ENCODE peak calls at places on chromosomes 13 and 19, in seven cellular contexts. One of them, this sample, is unnamed.

GRCh38 chr19:28705008-28705407 is 507.9 kb downstream of the UQCRFS1 start:
- DNase-seq in HFFc6: peak
- DNase-seq in osteocyte: no peak
- DNase-seq in breast epithelium: no peak
- DNase-seq in CD8-positive, alpha-beta memory T cell: no peak
- DNase-seq in activated B cell treated with CpG ODN at 0.5 μM for 24 hours: no peak
- DNase-seq in stimulated activated CD8-positive, alpha-beta memory T cell treated with anti-CD3 and anti-CD28 coated beads, Interleukin-7, amount 100 ng/mL, for 24 hours: no peak
- DNase-seq in this sample: no peak

GRCh38 chr19:1511318-1511988 is 1.4 kb downstream of the ADAMTSL5 start:
- DNase-seq in stimulated activated CD8-positive, alpha-beta memory T cell treated with anti-CD3 and anti-CD28 coated beads, Interleukin-7, amount 100 ng/mL, for 24 hours: no peak
- DNase-seq in CD8-positive, alpha-beta memory T cell: no peak
- DNase-seq in activated B cell treated with CpG ODN at 0.5 μM for 24 hours: no peak
- DNase-seq in breast epithelium: no peak
- DNase-seq in osteocyte: peak
- DNase-seq in HFFc6: no peak
- DNase-seq in this sample: no peak

GRCh38 chr19:48683349-48683748 is 10.5 kb upstream of the NTN5 start:
- DNase-seq in breast epithelium: no peak
- DNase-seq in HFFc6: no peak
- DNase-seq in stimulated activated CD8-positive, alpha-beta memory T cell treated with anti-CD3 and anti-CD28 coated beads, Interleukin-7, amount 100 ng/mL, for 24 hours: peak
- DNase-seq in CD8-positive, alpha-beta memory T cell: peak
- DNase-seq in osteocyte: no peak
- DNase-seq in activated B cell treated with CpG ODN at 0.5 μM for 24 hours: no peak
- DNase-seq in this sample: peak

GRCh38 chr19:4568884-4569283 is 9.4 kb upstream of the SEMA6B start:
- DNase-seq in osteocyte: no peak
- DNase-seq in HFFc6: no peak
- DNase-seq in activated B cell treated with CpG ODN at 0.5 μM for 24 hours: no peak
- DNase-seq in stimulated activated CD8-positive, alpha-beta memory T cell treated with anti-CD3 and anti-CD28 coated beads, Interleukin-7, amount 100 ng/mL, for 24 hours: no peak
- DNase-seq in breast epithelium: no peak
- DNase-seq in CD8-positive, alpha-beta memory T cell: no peak
- DNase-seq in this sample: no peak

GRCh38 chr19:5985098-5985783 is 7.3 kb upstream of the RANBP3 start:
- DNase-seq in breast epithelium: no peak
- DNase-seq in stimulated activated CD8-positive, alpha-beta memory T cell treated with anti-CD3 and anti-CD28 coated beads, Interleukin-7, amount 100 ng/mL, for 24 hours: no peak
- DNase-seq in HFFc6: peak
- DNase-seq in osteocyte: no peak
- DNase-seq in activated B cell treated with CpG ODN at 0.5 μM for 24 hours: no peak
- DNase-seq in CD8-positive, alpha-beta memory T cell: no peak
- DNase-seq in this sample: no peak

GRCh38 chr19:15702590-15702930 is 25.3 kb upstream of the OR10H2 start:
- DNase-seq in activated B cell treated with CpG ODN at 0.5 μM for 24 hours: no peak
- DNase-seq in osteocyte: no peak
- DNase-seq in stimulated activated CD8-positive, alpha-beta memory T cell treated with anti-CD3 and anti-CD28 coated beads, Interleukin-7, amount 100 ng/mL, for 24 hours: no peak
- DNase-seq in CD8-positive, alpha-beta memory T cell: no peak
- DNase-seq in breast epithelium: peak
- DNase-seq in HFFc6: no peak
- DNase-seq in this sample: peak

GRCh38 chr13:44693156-44693826 is 117.2 kb upstream of the TSC22D1 start:
- DNase-seq in breast epithelium: no peak
- DNase-seq in HFFc6: no peak
- DNase-seq in CD8-positive, alpha-beta memory T cell: no peak
- DNase-seq in stimulated activated CD8-positive, alpha-beta memory T cell treated with anti-CD3 and anti-CD28 coated beads, Interleukin-7, amount 100 ng/mL, for 24 hours: no peak
- DNase-seq in osteocyte: no peak
- DNase-seq in activated B cell treated with CpG ODN at 0.5 μM for 24 hours: no peak
- DNase-seq in this sample: no peak

GRCh38 chr19:40217921-40218890 is at the start of gene TTC9B:
- DNase-seq in osteocyte: peak
- DNase-seq in HFFc6: no peak
- DNase-seq in activated B cell treated with CpG ODN at 0.5 μM for 24 hours: peak
- DNase-seq in stimulated activated CD8-positive, alpha-beta memory T cell treated with anti-CD3 and anti-CD28 coated beads, Interleukin-7, amount 100 ng/mL, for 24 hours: no peak
- DNase-seq in CD8-positive, alpha-beta memory T cell: peak
- DNase-seq in breast epithelium: no peak
- DNase-seq in this sample: peak

GRCh38 chr13:28147489-28147888 is 9.1 kb downstream of the PAN3 start:
- DNase-seq in CD8-positive, alpha-beta memory T cell: no peak
- DNase-seq in osteocyte: no peak
- DNase-seq in stimulated activated CD8-positive, alpha-beta memory T cell treated with anti-CD3 and anti-CD28 coated beads, Interleukin-7, amount 100 ng/mL, for 24 hours: no peak
- DNase-seq in HFFc6: no peak
- DNase-seq in breast epithelium: no peak
- DNase-seq in activated B cell treated with CpG ODN at 0.5 μM for 24 hours: no peak
- DNase-seq in this sample: no peak

GRCh38 chr13:79741006-79741405 is 260.1 kb downstream of the NDFIP2 start:
- DNase-seq in HFFc6: peak
- DNase-seq in activated B cell treated with CpG ODN at 0.5 μM for 24 hours: no peak
- DNase-seq in osteocyte: no peak
- DNase-seq in breast epithelium: no peak
- DNase-seq in stimulated activated CD8-positive, alpha-beta memory T cell treated with anti-CD3 and anti-CD28 coated beads, Interleukin-7, amount 100 ng/mL, for 24 hours: no peak
- DNase-seq in CD8-positive, alpha-beta memory T cell: no peak
- DNase-seq in this sample: no peak

GRCh38 chr19:50820549-50821247 is 2.9 kb downstream of the KLK1 start:
- DNase-seq in osteocyte: no peak
- DNase-seq in CD8-positive, alpha-beta memory T cell: no peak
- DNase-seq in activated B cell treated with CpG ODN at 0.5 μM for 24 hours: no peak
- DNase-seq in stimulated activated CD8-positive, alpha-beta memory T cell treated with anti-CD3 and anti-CD28 coated beads, Interleukin-7, amount 100 ng/mL, for 24 hours: no peak
- DNase-seq in HFFc6: no peak
- DNase-seq in breast epithelium: no peak
- DNase-seq in this sample: no peak

GRCh38 chr19:2952953-2953481 is 8.2 kb upstream of the ZNF77 start:
- DNase-seq in CD8-positive, alpha-beta memory T cell: no peak
- DNase-seq in breast epithelium: peak
- DNase-seq in activated B cell treated with CpG ODN at 0.5 μM for 24 hours: no peak
- DNase-seq in osteocyte: no peak
- DNase-seq in stimulated activated CD8-positive, alpha-beta memory T cell treated with anti-CD3 and anti-CD28 coated beads, Interleukin-7, amount 100 ng/mL, for 24 hours: no peak
- DNase-seq in HFFc6: no peak
- DNase-seq in this sample: no peak

GRCh38 chr19:7595466-7596133 is at the start of gene CAMSAP3:
- DNase-seq in osteocyte: no peak
- DNase-seq in activated B cell treated with CpG ODN at 0.5 μM for 24 hours: peak
- DNase-seq in breast epithelium: no peak
- DNase-seq in HFFc6: no peak
- DNase-seq in CD8-positive, alpha-beta memory T cell: peak
- DNase-seq in stimulated activated CD8-positive, alpha-beta memory T cell treated with anti-CD3 and anti-CD28 coated beads, Interleukin-7, amount 100 ng/mL, for 24 hours: no peak
- DNase-seq in this sample: peak

GRCh38 chr19:14517840-14518505 is at the start of gene DNAJB1:
- DNase-seq in osteocyte: peak
- DNase-seq in stimulated activated CD8-positive, alpha-beta memory T cell treated with anti-CD3 and anti-CD28 coated beads, Interleukin-7, amount 100 ng/mL, for 24 hours: no peak
- DNase-seq in breast epithelium: peak
- DNase-seq in activated B cell treated with CpG ODN at 0.5 μM for 24 hours: peak
- DNase-seq in CD8-positive, alpha-beta memory T cell: peak
- DNase-seq in HFFc6: peak
- DNase-seq in this sample: peak

GRCh38 chr13:39385621-39386231 is 217.3 kb downstream of the LHFPL6 start:
- DNase-seq in HFFc6: no peak
- DNase-seq in breast epithelium: no peak
- DNase-seq in stimulated activated CD8-positive, alpha-beta memory T cell treated with anti-CD3 and anti-CD28 coated beads, Interleukin-7, amount 100 ng/mL, for 24 hours: no peak
- DNase-seq in osteocyte: no peak
- DNase-seq in CD8-positive, alpha-beta memory T cell: no peak
- DNase-seq in activated B cell treated with CpG ODN at 0.5 μM for 24 hours: no peak
- DNase-seq in this sample: no peak

GRCh38 chr13:44364601-44365000 is 9.0 kb upstream of the SERP2 start:
- DNase-seq in activated B cell treated with CpG ODN at 0.5 μM for 24 hours: no peak
- DNase-seq in stimulated activated CD8-positive, alpha-beta memory T cell treated with anti-CD3 and anti-CD28 coated beads, Interleukin-7, amount 100 ng/mL, for 24 hours: no peak
- DNase-seq in CD8-positive, alpha-beta memory T cell: no peak
- DNase-seq in HFFc6: peak
- DNase-seq in osteocyte: no peak
- DNase-seq in breast epithelium: no peak
- DNase-seq in this sample: no peak

GRCh38 chr13:80901111-80902014 is 560.4 kb upstream of the SPRY2 start:
- DNase-seq in HFFc6: no peak
- DNase-seq in CD8-positive, alpha-beta memory T cell: no peak
- DNase-seq in osteocyte: no peak
- DNase-seq in breast epithelium: no peak
- DNase-seq in activated B cell treated with CpG ODN at 0.5 μM for 24 hours: no peak
- DNase-seq in stimulated activated CD8-positive, alpha-beta memory T cell treated with anti-CD3 and anti-CD28 coated beads, Interleukin-7, amount 100 ng/mL, for 24 hours: no peak
- DNase-seq in this sample: no peak

GRCh38 chr19:16760990-16761389 is 41.3 kb downstream of the NWD1 start:
- DNase-seq in HFFc6: no peak
- DNase-seq in osteocyte: no peak
- DNase-seq in CD8-positive, alpha-beta memory T cell: no peak
- DNase-seq in stimulated activated CD8-positive, alpha-beta memory T cell treated with anti-CD3 and anti-CD28 coated beads, Interleukin-7, amount 100 ng/mL, for 24 hours: no peak
- DNase-seq in activated B cell treated with CpG ODN at 0.5 μM for 24 hours: no peak
- DNase-seq in breast epithelium: no peak
- DNase-seq in this sample: no peak

GRCh38 chr19:6023085-6023682 is 45.2 kb upstream of the RANBP3 start:
- DNase-seq in breast epithelium: no peak
- DNase-seq in osteocyte: no peak
- DNase-seq in stimulated activated CD8-positive, alpha-beta memory T cell treated with anti-CD3 and anti-CD28 coated beads, Interleukin-7, amount 100 ng/mL, for 24 hours: no peak
- DNase-seq in CD8-positive, alpha-beta memory T cell: no peak
- DNase-seq in activated B cell treated with CpG ODN at 0.5 μM for 24 hours: no peak
- DNase-seq in HFFc6: peak
- DNase-seq in this sample: no peak

GRCh38 chr13:79786176-79786575 is 305.2 kb downstream of the NDFIP2 start:
- DNase-seq in osteocyte: no peak
- DNase-seq in activated B cell treated with CpG ODN at 0.5 μM for 24 hours: no peak
- DNase-seq in breast epithelium: no peak
- DNase-seq in CD8-positive, alpha-beta memory T cell: no peak
- DNase-seq in HFFc6: no peak
- DNase-seq in stimulated activated CD8-positive, alpha-beta memory T cell treated with anti-CD3 and anti-CD28 coated beads, Interleukin-7, amount 100 ng/mL, for 24 hours: no peak
- DNase-seq in this sample: no peak

GRCh38 chr19:19409235-19410030 is 4.0 kb downstream of the GATAD2A start:
- DNase-seq in activated B cell treated with CpG ODN at 0.5 μM for 24 hours: no peak
- DNase-seq in breast epithelium: no peak
- DNase-seq in HFFc6: no peak
- DNase-seq in osteocyte: no peak
- DNase-seq in stimulated activated CD8-positive, alpha-beta memory T cell treated with anti-CD3 and anti-CD28 coated beads, Interleukin-7, amount 100 ng/mL, for 24 hours: no peak
- DNase-seq in CD8-positive, alpha-beta memory T cell: no peak
- DNase-seq in this sample: no peak

GRCh38 chr19:5714819-5715218 is 5.1 kb downstream of the LONP1 start:
- DNase-seq in breast epithelium: no peak
- DNase-seq in stimulated activated CD8-positive, alpha-beta memory T cell treated with anti-CD3 and anti-CD28 coated beads, Interleukin-7, amount 100 ng/mL, for 24 hours: no peak
- DNase-seq in CD8-positive, alpha-beta memory T cell: no peak
- DNase-seq in osteocyte: no peak
- DNase-seq in activated B cell treated with CpG ODN at 0.5 μM for 24 hours: no peak
- DNase-seq in HFFc6: no peak
- DNase-seq in this sample: no peak

GRCh38 chr13:61255035-61255796 is 160.4 kb downstream of the PCDH20 start:
- DNase-seq in activated B cell treated with CpG ODN at 0.5 μM for 24 hours: no peak
- DNase-seq in breast epithelium: no peak
- DNase-seq in CD8-positive, alpha-beta memory T cell: no peak
- DNase-seq in HFFc6: no peak
- DNase-seq in stimulated activated CD8-positive, alpha-beta memory T cell treated with anti-CD3 and anti-CD28 coated beads, Interleukin-7, amount 100 ng/mL, for 24 hours: no peak
- DNase-seq in osteocyte: no peak
- DNase-seq in this sample: no peak

GRCh38 chr13:75181906-75182305 is 300.1 kb downstream of the TBC1D4 start:
- DNase-seq in breast epithelium: no peak
- DNase-seq in CD8-positive, alpha-beta memory T cell: no peak
- DNase-seq in osteocyte: no peak
- DNase-seq in HFFc6: peak
- DNase-seq in stimulated activated CD8-positive, alpha-beta memory T cell treated with anti-CD3 and anti-CD28 coated beads, Interleukin-7, amount 100 ng/mL, for 24 hours: no peak
- DNase-seq in activated B cell treated with CpG ODN at 0.5 μM for 24 hours: no peak
- DNase-seq in this sample: no peak

GRCh38 chr19:17953869-17954268 is 13.0 kb upstream of the KCNN1 start:
- DNase-seq in HFFc6: no peak
- DNase-seq in breast epithelium: no peak
- DNase-seq in osteocyte: no peak
- DNase-seq in CD8-positive, alpha-beta memory T cell: no peak
- DNase-seq in activated B cell treated with CpG ODN at 0.5 μM for 24 hours: no peak
- DNase-seq in stimulated activated CD8-positive, alpha-beta memory T cell treated with anti-CD3 and anti-CD28 coated beads, Interleukin-7, amount 100 ng/mL, for 24 hours: no peak
- DNase-seq in this sample: no peak

GRCh38 chr13:32140109-32140508 is 108.5 kb downstream of the FRY start:
- DNase-seq in breast epithelium: no peak
- DNase-seq in stimulated activated CD8-positive, alpha-beta memory T cell treated with anti-CD3 and anti-CD28 coated beads, Interleukin-7, amount 100 ng/mL, for 24 hours: no peak
- DNase-seq in osteocyte: no peak
- DNase-seq in CD8-positive, alpha-beta memory T cell: no peak
- DNase-seq in activated B cell treated with CpG ODN at 0.5 μM for 24 hours: no peak
- DNase-seq in HFFc6: no peak
- DNase-seq in this sample: no peak

GRCh38 chr13:46321494-46322225 is 65.4 kb downstream of the RUBCNL start:
- DNase-seq in activated B cell treated with CpG ODN at 0.5 μM for 24 hours: no peak
- DNase-seq in CD8-positive, alpha-beta memory T cell: peak
- DNase-seq in stimulated activated CD8-positive, alpha-beta memory T cell treated with anti-CD3 and anti-CD28 coated beads, Interleukin-7, amount 100 ng/mL, for 24 hours: peak
- DNase-seq in osteocyte: no peak
- DNase-seq in HFFc6: peak
- DNase-seq in breast epithelium: no peak
- DNase-seq in this sample: no peak

GRCh38 chr19:21698215-21698614 is 69.2 kb downstream of the ZNF100 start:
- DNase-seq in stimulated activated CD8-positive, alpha-beta memory T cell treated with anti-CD3 and anti-CD28 coated beads, Interleukin-7, amount 100 ng/mL, for 24 hours: no peak
- DNase-seq in osteocyte: no peak
- DNase-seq in breast epithelium: no peak
- DNase-seq in HFFc6: peak
- DNase-seq in CD8-positive, alpha-beta memory T cell: peak
- DNase-seq in activated B cell treated with CpG ODN at 0.5 μM for 24 hours: no peak
- DNase-seq in this sample: no peak

GRCh38 chr19:18204394-18205179 is 745 bp upstream of the RAB3A start:
- DNase-seq in activated B cell treated with CpG ODN at 0.5 μM for 24 hours: peak
- DNase-seq in CD8-positive, alpha-beta memory T cell: no peak
- DNase-seq in breast epithelium: no peak
- DNase-seq in osteocyte: no peak
- DNase-seq in stimulated activated CD8-positive, alpha-beta memory T cell treated with anti-CD3 and anti-CD28 coated beads, Interleukin-7, amount 100 ng/mL, for 24 hours: no peak
- DNase-seq in HFFc6: no peak
- DNase-seq in this sample: no peak

This sample was measured in upper lobe of left lung.